ENCODE peak calls at places on chromosomes 6 and 20, in seven cellular contexts. L, A, G, I, D, P and J are unnamed samples.
A peak's percentile ranks its signal among the peaks of the same experiment; 100 is the strongest.

GRCh38 chr6:169959129-169960002 is 207.9 kb downstream of the ERMARD start:
- DNase-seq in L (peak; percentile 61), D (no peak), P (peak; percentile 63), I (no peak), A (no peak), G (peak; percentile 92), J (peak; percentile 48)

GRCh38 chr6:125792680-125793079 is 1.9 kb downstream of the NCOA7 start:
- DNase-seq in L (no peak), I (no peak), A (no peak), P (no peak), D (no peak), G (no peak), J (no peak)

GRCh38 chr20:37276494-37277252 is 12.8 kb upstream of the MANBAL start:
- DNase-seq in I (no peak), A (peak; percentile 53), G (peak; percentile 25), P (no peak), L (peak; percentile 9), D (peak; percentile 64), J (no peak)

GRCh38 chr20:62822788-62823651 is 6.2 kb downstream of the COL9A3 start:
- DNase-seq in D (peak; percentile 97), I (peak; percentile 82), L (peak; percentile 68), P (no peak), A (peak; percentile 78), G (peak; percentile 55), J (peak; percentile 69)

GRCh38 chr6:148487461-148487860 is 144.8 kb downstream of the SASH1 start:
- DNase-seq in I (no peak), A (no peak), P (no peak), G (no peak), D (no peak), L (no peak), J (no peak)

GRCh38 chr20:57480444-57481152 is 44.3 kb downstream of the CTCFL start:
- DNase-seq in I (no peak), G (no peak), P (no peak), L (peak; percentile 28), D (no peak), A (no peak), J (no peak)

GRCh38 chr6:167825759-167826229 is 917 bp upstream of the AFDN start:
- DNase-seq in D (no peak), G (peak; percentile 71), A (no peak), I (no peak), P (peak; percentile 18), L (peak; percentile 8), J (peak; percentile 57)

GRCh38 chr20:19917110-19917509 is 100.1 kb upstream of the NAA20 start:
- DNase-seq in I (no peak), D (no peak), P (no peak), G (no peak), A (no peak), L (no peak), J (no peak)

GRCh38 chr6:6886160-6886885 is 221.4 kb upstream of the RREB1 start:
- DNase-seq in D (no peak), G (no peak), L (no peak), P (no peak), A (no peak), I (no peak), J (no peak)

GRCh38 chr6:150276168-150276958 is 92.4 kb upstream of the IYD start:
- DNase-seq in G (no peak), L (no peak), A (no peak), I (no peak), D (no peak), P (no peak), J (no peak)

GRCh38 chr20:62717933-62718332 is 9.3 kb downstream of the NTSR1 start:
- DNase-seq in A (no peak), P (no peak), G (no peak), D (no peak), L (no peak), I (no peak), J (no peak)

GRCh38 chr20:53735536-53736050 is 142.0 kb upstream of the ZNF217 start:
- DNase-seq in G (no peak), A (no peak), P (no peak), D (no peak), I (no peak), L (no peak), J (no peak)

GRCh38 chr20:10984294-10984693 is 310.5 kb upstream of the JAG1 start:
- DNase-seq in A (no peak), L (no peak), D (no peak), G (no peak), P (no peak), I (no peak), J (no peak)